ENCODE peak calls at places on chromosomes 2 and 18, in five cellular contexts. C, P, U, Z and J are unnamed samples.

GRCh38 chr2:44941551-44942234 is at the start of gene SIX3:
- DNase-seq in C (no peak), P (peak), U (peak), Z (no peak), J (peak)

GRCh38 chr2:22124003-22124402 is 1000.2 kb downstream of the TDRD15 start:
- DNase-seq in C (no peak), P (no peak), U (no peak), Z (no peak), J (peak)

GRCh38 chr2:234081970-234082822 is 31.7 kb downstream of the SPP2 start:
- DNase-seq in C (no peak), P (no peak), U (no peak), Z (no peak), J (peak)

GRCh38 chr2:28976584-28976983 is 4.5 kb upstream of the TOGARAM2 start:
- DNase-seq in C (no peak), P (no peak), U (no peak), Z (no peak), J (no peak)

GRCh38 chr18:36176739-36177138 is 10.6 kb upstream of the MOCOS start:
- DNase-seq in C (no peak), P (no peak), U (no peak), Z (no peak), J (no peak)

GRCh38 chr18:858016-858415 is 46.0 kb upstream of the YES1 start:
- DNase-seq in C (no peak), P (no peak), U (no peak), Z (no peak), J (no peak)

GRCh38 chr2:172079838-172080640 is 5.3 kb upstream of the DLX1 start:
- DNase-seq in C (no peak), P (no peak), U (no peak), Z (no peak), J (no peak)

GRCh38 chr2:56185582-56186046 is 1.8 kb downstream of the CCDC85A start:
- DNase-seq in C (no peak), P (no peak), U (no peak), Z (no peak), J (peak)

GRCh38 chr2:133420748-133421147 is 147.5 kb downstream of the NCKAP5 start:
- DNase-seq in C (no peak), P (no peak), U (no peak), Z (no peak), J (no peak)

GRCh38 chr2:223929575-223930001 is 15.5 kb downstream of the WDFY1 start:
- DNase-seq in C (no peak), P (no peak), U (no peak), Z (no peak), J (peak)

GRCh38 chr18:58762781-58763171 is 91.5 kb downstream of the MALT1 start:
- DNase-seq in C (no peak), P (no peak), U (no peak), Z (no peak), J (no peak)

GRCh38 chr2:97660044-97660774 is 3.6 kb downstream of the ACTR1B start:
- DNase-seq in C (no peak), P (no peak), U (no peak), Z (no peak), J (no peak)

GRCh38 chr2:201129044-201129505 is 13.1 kb downstream of the CFLAR start:
- DNase-seq in C (no peak), P (no peak), U (no peak), Z (peak), J (no peak)

GRCh38 chr2:239692348-239692747 is 291.5 kb upstream of the HDAC4 start:
- DNase-seq in C (no peak), P (no peak), U (peak), Z (no peak), J (no peak)

GRCh38 chr2:102321954-102322719 is 10.8 kb downstream of the IL1RL1 start:
- DNase-seq in C (no peak), P (no peak), U (no peak), Z (no peak), J (no peak)

GRCh38 chr2:187206071-187206470 is 242.0 kb downstream of the CALCRL start:
- DNase-seq in C (no peak), P (no peak), U (no peak), Z (no peak), J (no peak)

GRCh38 chr2:40200516-40200915 is 251.4 kb downstream of the SLC8A1 start:
- DNase-seq in C (no peak), P (no peak), U (no peak), Z (no peak), J (no peak)

GRCh38 chr2:224754129-224754528 is 38.0 kb upstream of the CCDC195 start:
- DNase-seq in C (no peak), P (no peak), U (no peak), Z (no peak), J (no peak)

GRCh38 chr2:124566518-124566970 is 541.5 kb downstream of the CNTNAP5 start:
- DNase-seq in C (no peak), P (no peak), U (no peak), Z (no peak), J (peak)

GRCh38 chr2:199607914-199608313 is 150.2 kb upstream of the SATB2 start:
- DNase-seq in C (no peak), P (no peak), U (peak), Z (no peak), J (no peak)

GRCh38 chr18:57439617-57439975 is 4.4 kb downstream of the ONECUT2 start:
- DNase-seq in C (no peak), P (peak), U (no peak), Z (no peak), J (no peak)

GRCh38 chr2:170815311-170815710 is 1.4 kb upstream of the GAD1 start:
- DNase-seq in C (no peak), P (no peak), U (no peak), Z (no peak), J (no peak)

GRCh38 chr2:113212245-113213060 is 38.7 kb downstream of the PSD4 start:
- DNase-seq in C (no peak), P (no peak), U (no peak), Z (no peak), J (no peak)

GRCh38 chr2:218326315-218326714 is 30.3 kb upstream of the CATIP start:
- DNase-seq in C (no peak), P (no peak), U (no peak), Z (no peak), J (no peak)

GRCh38 chr2:126448611-126449010 is 207.3 kb upstream of the GYPC start:
- DNase-seq in C (no peak), P (no peak), U (no peak), Z (no peak), J (no peak)

GRCh38 chr2:217799553-217800432 is 203.0 kb downstream of the TNS1 start:
- DNase-seq in C (no peak), P (no peak), U (no peak), Z (no peak), J (no peak)

GRCh38 chr2:160295519-160296231 is 95.6 kb upstream of the ITGB6 start:
- DNase-seq in C (no peak), P (no peak), U (no peak), Z (no peak), J (no peak)

GRCh38 chr2:187078297-187078696 is 229.3 kb upstream of the ZSWIM2 start:
- DNase-seq in C (no peak), P (no peak), U (no peak), Z (no peak), J (no peak)

GRCh38 chr2:85924522-85924921 is 35.7 kb upstream of the ST3GAL5 start:
- DNase-seq in C (no peak), P (no peak), U (no peak), Z (no peak), J (no peak)

GRCh38 chr2:98720286-98720685 is 10.6 kb downstream of the MGAT4A start:
- DNase-seq in C (no peak), P (no peak), U (no peak), Z (no peak), J (no peak)